ENCODE peak calls at places on chromosome 3, in ten cellular contexts. V is neural crest cell; M is NCI-H146; T is stimulated activated naive CD8-positive, alpha-beta T cell treated with anti-CD3 and anti-CD28 coated beads, Interleukin-15, Interleukin-2, amounts not matched to agents 100 U/mL and 50 U/mL, for 24 hours; I is body of pancreas; P is CD8-positive, alpha-beta T cell; H is dermis blood vessel endothelial cell; J is A549; B is stimulated activated CD4-positive, alpha-beta T cell treated with anti-CD3 and anti-CD28 coated beads, Interleukin-12 subunit alpha, Interleukin-12 subunit beta, amount 100 ng/mL, for 4 hours; O is PC-9. D is an unnamed sample.

GRCh38 chr3:112111785-112112402 is 21.2 kb downstream of the GCSAM start:
- DNase-seq in V (peak), M (peak), T (peak), I (peak), P (peak), H (peak), J (peak), B (peak), O (peak), D (peak)

GRCh38 chr3:151875759-151876158 is 2.3 kb downstream of the SUCNR1 start:
- DNase-seq in V (no peak), M (no peak), T (no peak), I (no peak), P (no peak), H (no peak), J (peak), B (no peak), O (no peak), D (no peak)

GRCh38 chr3:45693941-45694521 is 4.8 kb downstream of the SACM1L start:
- DNase-seq in V (no peak), M (no peak), T (peak), I (no peak), P (peak), H (peak), J (no peak), B (no peak), O (no peak), D (no peak)

GRCh38 chr3:140296796-140297352 is 361.9 kb downstream of the CLSTN2 start:
- DNase-seq in V (no peak), M (peak), T (no peak), I (no peak), P (no peak), H (no peak), J (no peak), B (no peak), O (no peak), D (peak)

GRCh38 chr3:4983739-4984510 is 4.7 kb downstream of the BHLHE40 start:
- DNase-seq in V (no peak), M (no peak), T (peak), I (peak), P (peak), H (peak), J (peak), B (peak), O (peak), D (no peak)

GRCh38 chr3:42097166-42097946 is 6.2 kb downstream of the TRAK1 start:
- DNase-seq in V (no peak), M (no peak), T (peak), I (no peak), P (no peak), H (peak), J (no peak), B (peak), O (no peak), D (no peak)

GRCh38 chr3:174495231-174495755 is 363.8 kb upstream of the NAALADL2 start:
- DNase-seq in V (no peak), M (no peak), T (no peak), I (no peak), P (no peak), H (no peak), J (no peak), B (no peak), O (no peak), D (no peak)

GRCh38 chr3:150469931-150470740 is 62.0 kb downstream of the TSC22D2 start:
- DNase-seq in V (no peak), M (no peak), T (no peak), I (no peak), P (no peak), H (no peak), J (peak), B (no peak), O (peak), D (no peak)

GRCh38 chr3:133997871-133998635 is 31.7 kb downstream of the SLCO2A1 start:
- DNase-seq in V (no peak), M (no peak), T (no peak), I (no peak), P (no peak), H (no peak), J (no peak), B (no peak), O (no peak), D (no peak)

GRCh38 chr3:159669024-159669476 is 319.6 kb upstream of the IL12A start:
- DNase-seq in V (no peak), M (no peak), T (no peak), I (no peak), P (no peak), H (peak), J (peak), B (no peak), O (no peak), D (no peak)

GRCh38 chr3:126972866-126973265 is 10.0 kb upstream of the PLXNA1 start:
- DNase-seq in V (no peak), M (no peak), T (no peak), I (no peak), P (no peak), H (no peak), J (no peak), B (no peak), O (no peak), D (no peak)

GRCh38 chr3:11059090-11059798 is 66.7 kb downstream of the SLC6A1 start:
- DNase-seq in V (peak), M (peak), T (peak), I (peak), P (no peak), H (peak), J (peak), B (peak), O (peak), D (peak)

GRCh38 chr3:43686700-43687498 is 3.8 kb upstream of the ABHD5 start:
- DNase-seq in V (no peak), M (no peak), T (no peak), I (no peak), P (no peak), H (no peak), J (no peak), B (no peak), O (no peak), D (no peak)

GRCh38 chr3:122957707-122958210 is 69.8 kb downstream of the SEMA5B start:
- DNase-seq in V (no peak), M (no peak), T (no peak), I (no peak), P (no peak), H (no peak), J (no peak), B (no peak), O (no peak), D (no peak)

GRCh38 chr3:13954266-13954665 is 74.4 kb upstream of the WNT7A start:
- DNase-seq in V (no peak), M (no peak), T (no peak), I (no peak), P (no peak), H (no peak), J (no peak), B (no peak), O (no peak), D (no peak)

GRCh38 chr3:147406255-147407023 is at the start of gene ZIC4:
- DNase-seq in V (peak), M (no peak), T (no peak), I (no peak), P (no peak), H (no peak), J (no peak), B (no peak), O (no peak), D (no peak)

GRCh38 chr3:102123590-102124190 is 274.4 kb downstream of the NFKBIZ start:
- DNase-seq in V (no peak), M (no peak), T (no peak), I (no peak), P (no peak), H (no peak), J (no peak), B (no peak), O (peak), D (no peak)

GRCh38 chr3:10284496-10284895 is 8.3 kb downstream of the GHRL start:
- DNase-seq in V (no peak), M (no peak), T (peak), I (no peak), P (peak), H (no peak), J (no peak), B (peak), O (no peak), D (no peak)